ENCODE peak calls at places on chromosome 17, in nine cellular contexts. P, W, X, V, K, L, J, O and H are unnamed samples.

GRCh38 chr17:5446786-5447185 is 7.8 kb upstream of the C1QBP start:
- DNase-seq in P (no peak), W (no peak), X (no peak), V (no peak), K (no peak), L (no peak), J (no peak), O (no peak), H (no peak)

GRCh38 chr17:77455111-77455877 is 314.5 kb downstream of the SEC14L1 start:
- DNase-seq in P (peak; percentile 94), W (no peak), X (no peak), V (no peak), K (no peak), L (no peak), J (no peak), O (no peak), H (no peak)

GRCh38 chr17:31414590-31414918 is 23.1 kb downstream of the RAB11FIP4 start:
- DNase-seq in P (no peak), W (no peak), X (no peak), V (no peak), K (no peak), L (no peak), J (no peak), O (peak; percentile 32), H (no peak)

GRCh38 chr17:8997994-8998628 is 23.2 kb upstream of the NTN1 start:
- DNase-seq in P (peak; percentile 26), W (peak; percentile 61), X (peak; percentile 20), V (no peak), K (peak; percentile 83), L (peak; percentile 33), J (peak; percentile 85), O (peak; percentile 74), H (peak; percentile 67)

GRCh38 chr17:82915697-82916027 is 75.8 kb upstream of the ZNF750 start:
- DNase-seq in P (no peak), W (no peak), X (no peak), V (no peak), K (no peak), L (no peak), J (no peak), O (no peak), H (no peak)

GRCh38 chr17:17491031-17491471 is 5.1 kb downstream of the RASD1 start:
- DNase-seq in P (no peak), W (no peak), X (no peak), V (no peak), K (no peak), L (no peak), J (no peak), O (no peak), H (no peak)

GRCh38 chr17:75679706-75680201 is 12.6 kb downstream of the SAP30BP start:
- DNase-seq in P (peak; percentile 32), W (no peak), X (no peak), V (no peak), K (no peak), L (no peak), J (no peak), O (peak; percentile 56), H (no peak)

GRCh38 chr17:14143678-14144077 is 74.4 kb downstream of the COX10 start:
- DNase-seq in P (no peak), W (no peak), X (peak; percentile 83), V (no peak), K (no peak), L (no peak), J (no peak), O (no peak), H (no peak)

GRCh38 chr17:62668091-62668804 is 40.8 kb downstream of the MRC2 start:
- DNase-seq in P (no peak), W (no peak), X (peak; percentile 68), V (peak; percentile 85), K (no peak), L (no peak), J (no peak), O (peak; percentile 26), H (no peak)